ENCODE peak calls at places on chromosomes 12 and 14, in five cellular contexts. E is GM12865, R is psoas muscle, K is neural crest cell, U is HS-27A. Z is an unnamed sample.

GRCh38 chr14:41022932-41023331 is 583.7 kb upstream of the LRFN5 start:
- DNase-seq in E (no peak), R (no peak), K (no peak), U (no peak), Z (no peak)

GRCh38 chr14:35365130-35366047 is 39.2 kb downstream of the NFKBIA start:
- DNase-seq in E (peak; percentile 47), R (peak; percentile 75), K (no peak), U (peak; percentile 84), Z (peak; percentile 86)

GRCh38 chr14:28375295-28375694 is 391.3 kb upstream of the FOXG1 start:
- DNase-seq in E (no peak), R (no peak), K (no peak), U (peak; percentile 36), Z (peak; percentile 21)

GRCh38 chr12:89469361-89469760 is 55.2 kb downstream of the GALNT4 start:
- DNase-seq in E (peak; percentile 57), R (no peak), K (no peak), U (no peak), Z (peak; percentile 34)

GRCh38 chr12:110844551-110845395 is 2.0 kb upstream of the CCDC63 start:
- DNase-seq in E (no peak), R (peak; percentile 58), K (no peak), U (no peak), Z (no peak)

GRCh38 chr12:26746315-26746714 is 86.7 kb downstream of the ITPR2 start:
- DNase-seq in E (peak; percentile 18), R (no peak), K (no peak), U (peak; percentile 58), Z (no peak)

GRCh38 chr12:87848248-87848868 is 180.8 kb downstream of the C12orf50 start:
- DNase-seq in E (peak; percentile 63), R (no peak), K (peak; percentile 24), U (peak; percentile 59), Z (peak; percentile 42)

GRCh38 chr12:34048714-34049113 is 26.4 kb downstream of the ALG10 start:
- DNase-seq in E (no peak), R (no peak), K (no peak), U (no peak), Z (no peak)

GRCh38 chr12:130646690-130647089 is 69.4 kb downstream of the RIMBP2 start:
- DNase-seq in E (no peak), R (no peak), K (no peak), U (no peak), Z (no peak)

GRCh38 chr14:23071244-23071974 is 14.1 kb upstream of the CDH24 start:
- DNase-seq in E (peak; percentile 89), R (peak; percentile 92), K (peak; percentile 73), U (peak; percentile 71), Z (no peak)

GRCh38 chr14:95502381-95502950 is 14.0 kb downstream of the SYNE3 start:
- DNase-seq in E (no peak), R (no peak), K (no peak), U (no peak), Z (no peak)

GRCh38 chr12:58601529-58601928 is 318.8 kb downstream of the LRIG3 start:
- DNase-seq in E (no peak), R (no peak), K (no peak), U (no peak), Z (no peak)

GRCh38 chr14:83575301-83575700 is 1954.6 kb upstream of the FLRT2 start:
- DNase-seq in E (no peak), R (no peak), K (no peak), U (no peak), Z (no peak)

GRCh38 chr12:92332552-92332951 is 186.9 kb upstream of the BTG1 start:
- DNase-seq in E (no peak), R (no peak), K (no peak), U (no peak), Z (no peak)

GRCh38 chr14:53148612-53149202 is 4.4 kb downstream of the DDHD1 start:
- DNase-seq in E (peak; percentile 73), R (no peak), K (no peak), U (no peak), Z (no peak)